ENCODE peak calls at places on chromosomes 16 and 17, in seven cellular contexts. H is BE2C, C is NCI-H1436, S is occipital lobe, A is H54, M is mucosa of descending colon, J is skeletal muscle cell. R is an unnamed sample.
A peak's percentile ranks its signal among the peaks of the same experiment; 100 is the strongest.

GRCh38 chr17:76515291-76515949 is 14.2 kb upstream of the RHBDF2 start:
- DNase-seq in S (no peak), H (no peak), M (peak; percentile 64), A (peak; percentile 69), C (no peak), J (peak; percentile 92), R (no peak)

GRCh38 chr16:81277681-81278080 is 37.1 kb upstream of the GAN start:
- DNase-seq in H (no peak), S (no peak), C (no peak), J (no peak), A (no peak), M (peak; percentile 82), R (no peak)

GRCh38 chr17:77363821-77364361 is 223.1 kb downstream of the SEC14L1 start:
- DNase-seq in J (no peak), M (no peak), A (no peak), S (no peak), C (no peak), H (peak; percentile 58), R (no peak)

GRCh38 chr16:69169607-69170352 is 17.2 kb upstream of the SNTB2 start:
- DNase-seq in A (no peak), S (no peak), M (no peak), J (no peak), H (no peak), C (no peak), R (no peak)

GRCh38 chr17:78269893-78270490 is 38.6 kb downstream of the TMEM235 start:
- DNase-seq in M (no peak), C (peak; percentile 41), S (no peak), A (no peak), J (no peak), H (no peak), R (no peak)

GRCh38 chr17:38455288-38455915 is 27.1 kb downstream of the ARHGAP23 start:
- DNase-seq in C (no peak), M (no peak), H (peak; percentile 58), J (no peak), A (no peak), S (no peak), R (no peak)

GRCh38 chr16:87185983-87186382 is 131.2 kb downstream of the C16orf95 start:
- DNase-seq in S (no peak), H (no peak), A (no peak), M (no peak), J (no peak), C (no peak), R (no peak)

GRCh38 chr17:17493249-17493985 is 2.8 kb downstream of the RASD1 start:
- DNase-seq in J (no peak), H (no peak), M (peak; percentile 68), A (no peak), S (peak; percentile 24), C (no peak), R (peak; percentile 32)